ENCODE peak calls at places on chromosome 16, in nine cellular contexts. C is dorsolateral prefrontal cortex; T is astrocyte; L is tibial nerve; S is CD4-positive, CD25-positive, alpha-beta regulatory T cell; H is stomach; V is right cardiac atrium; G is neural progenitor cell; F is cardiac muscle cell. O is an unnamed sample.

GRCh38 chr16:67022531-67023214 is 6.3 kb upstream of the CBFB start:
- DNase-seq in C (no peak), T (peak; percentile 68), L (no peak), S (no peak), H (peak; percentile 26), V (no peak), G (no peak), F (no peak), O (peak; percentile 38)

GRCh38 chr16:2498531-2499253 is 15.1 kb upstream of the ATP6V0C start:
- DNase-seq in C (no peak), T (no peak), L (no peak), S (no peak), H (peak; percentile 76), V (peak; percentile 72), G (no peak), F (no peak), O (no peak)

GRCh38 chr16:59013930-59014329 is 279.8 kb upstream of the GOT2 start:
- DNase-seq in C (no peak), T (no peak), L (no peak), S (no peak), H (no peak), V (no peak), G (no peak), F (no peak), O (no peak)

GRCh38 chr16:29664133-29664912 is 1.3 kb downstream of the SPN start:
- DNase-seq in C (no peak), T (no peak), L (no peak), S (peak; percentile 29), H (no peak), V (peak; percentile 70), G (peak; percentile 47), F (no peak), O (no peak)

GRCh38 chr16:68128577-68129305 is 43.6 kb downstream of the NFATC3 start:
- DNase-seq in C (no peak), T (peak; percentile 57), L (no peak), S (no peak), H (no peak), V (no peak), G (no peak), F (peak; percentile 23), O (no peak)

GRCh38 chr16:1871974-1872635 is at the start of gene MEIOB:
- DNase-seq in C (no peak), T (no peak), L (no peak), S (peak; percentile 5), H (no peak), V (peak; percentile 73), G (peak; percentile 87), F (peak; percentile 24), O (no peak)

GRCh38 chr16:6964679-6965078 is 368.0 kb upstream of the RBFOX1 start:
- DNase-seq in C (no peak), T (no peak), L (no peak), S (no peak), H (no peak), V (no peak), G (peak; percentile 80), F (no peak), O (no peak)

GRCh38 chr16:17555176-17555575 is 84.4 kb upstream of the XYLT1 start:
- DNase-seq in C (no peak), T (peak; percentile 92), L (no peak), S (no peak), H (no peak), V (no peak), G (no peak), F (no peak), O (no peak)

GRCh38 chr16:56438042-56438441 is 12.7 kb upstream of the AMFR start:
- DNase-seq in C (no peak), T (no peak), L (no peak), S (no peak), H (no peak), V (no peak), G (no peak), F (no peak), O (no peak)

GRCh38 chr16:17416461-17417221 is 54.1 kb downstream of the XYLT1 start:
- DNase-seq in C (no peak), T (peak; percentile 41), L (no peak), S (peak; percentile 6), H (no peak), V (peak; percentile 60), G (no peak), F (peak; percentile 40), O (no peak)

GRCh38 chr16:4767872-4768548 is 1.0 kb upstream of the ZNF500 start:
- DNase-seq in C (no peak), T (no peak), L (no peak), S (no peak), H (no peak), V (no peak), G (no peak), F (peak; percentile 26), O (no peak)

GRCh38 chr16:17404903-17405691 is 65.7 kb downstream of the XYLT1 start:
- DNase-seq in C (peak; percentile 82), T (peak; percentile 84), L (peak; percentile 78), S (no peak), H (no peak), V (peak; percentile 94), G (no peak), F (peak; percentile 85), O (peak; percentile 90)

GRCh38 chr16:23821875-23822688 is 13.7 kb upstream of the PRKCB start:
- DNase-seq in C (no peak), T (no peak), L (no peak), S (no peak), H (no peak), V (no peak), G (no peak), F (no peak), O (no peak)

GRCh38 chr16:13171313-13171712 is 269.9 kb downstream of the SHISA9 start:
- DNase-seq in C (no peak), T (no peak), L (no peak), S (no peak), H (no peak), V (no peak), G (peak; percentile 20), F (no peak), O (no peak)

GRCh38 chr16:79677799-79678525 is 77.4 kb upstream of the MAF start:
- DNase-seq in C (no peak), T (peak; percentile 36), L (no peak), S (no peak), H (no peak), V (no peak), G (no peak), F (no peak), O (no peak)

GRCh38 chr16:53744449-53744848 is 40.5 kb downstream of the FTO start:
- DNase-seq in C (no peak), T (no peak), L (no peak), S (no peak), H (no peak), V (no peak), G (no peak), F (no peak), O (no peak)

GRCh38 chr16:88533945-88534641 is 36.1 kb upstream of the ZC3H18 start:
- DNase-seq in C (peak; percentile 57), T (peak; percentile 25), L (peak; percentile 66), S (peak; percentile 73), H (peak; percentile 59), V (peak; percentile 93), G (peak; percentile 92), F (peak; percentile 67), O (peak; percentile 68)

GRCh38 chr16:53415504-53415903 is 18.8 kb upstream of the RBL2 start:
- DNase-seq in C (no peak), T (no peak), L (no peak), S (no peak), H (no peak), V (no peak), G (peak; percentile 47), F (no peak), O (no peak)

GRCh38 chr16:13376174-13376573 is 474.8 kb downstream of the SHISA9 start:
- DNase-seq in C (no peak), T (no peak), L (no peak), S (no peak), H (no peak), V (no peak), G (no peak), F (no peak), O (no peak)

GRCh38 chr16:76879420-76879819 is 311.6 kb upstream of the MON1B start:
- DNase-seq in C (no peak), T (no peak), L (no peak), S (no peak), H (no peak), V (no peak), G (no peak), F (no peak), O (no peak)
- H3K27ac ChIP-seq in C (no peak overlapping the region), T (no peak overlapping the region), L (no peak overlapping the region), S (no peak overlapping the region), H (no peak overlapping the region), V (no peak overlapping the region), G (no peak overlapping the region), F (no peak overlapping the region), O (no peak overlapping the region)

GRCh38 chr16:49332589-49333267 is 40.9 kb upstream of the C16orf78 start:
- DNase-seq in C (no peak), T (no peak), L (no peak), S (no peak), H (no peak), V (no peak), G (peak; percentile 57), F (no peak), O (peak; percentile 16)

GRCh38 chr16:49333268-49333597 is 40.4 kb upstream of the C16orf78 start:
- DNase-seq in C (no peak), T (no peak), L (no peak), S (no peak), H (no peak), V (no peak), G (no peak), F (no peak), O (peak; percentile 28)

GRCh38 chr16:49330562-49331201 is 42.9 kb upstream of the C16orf78 start:
- DNase-seq in C (no peak), T (no peak), L (no peak), S (no peak), H (no peak), V (no peak), G (no peak), F (no peak), O (no peak)

GRCh38 chr16:49324703-49325102 is 43.1 kb upstream of the CBLN1 start:
- DNase-seq in C (no peak), T (no peak), L (no peak), S (no peak), H (no peak), V (no peak), G (no peak), F (no peak), O (no peak)

GRCh38 chr16:49327466-49327865 is 45.8 kb upstream of the CBLN1 start:
- DNase-seq in C (no peak), T (no peak), L (no peak), S (no peak), H (no peak), V (no peak), G (no peak), F (no peak), O (no peak)
- H3K27me3 ChIP-seq in C (peaks cover 10% of the 10 kb centered on the region), T (no peaks in the 10 kb centered on the region), L (no peaks in the 10 kb centered on the region), S (no peaks in the 10 kb centered on the region), H (peaks cover 15% of the 10 kb centered on the region), V (no peaks in the 10 kb centered on the region), G (no peaks in the 10 kb centered on the region), F (no peaks in the 10 kb centered on the region), O (no peaks in the 10 kb centered on the region)

GRCh38 chr16:15973997-15974396 is 24.6 kb downstream of the ABCC1 start:
- DNase-seq in C (no peak), T (no peak), L (no peak), S (no peak), H (no peak), V (no peak), G (no peak), F (no peak), O (no peak)
- H3K27ac ChIP-seq in C (no peak overlapping the region), T (no peak overlapping the region), L (peak overlapping the region; percentile 70), S (no peak overlapping the region), H (peak overlapping the region; percentile 85), V (no peak overlapping the region), G (no peak overlapping the region), F (no peak overlapping the region), O (no peak overlapping the region)

GRCh38 chr16:75062135-75062943 is 54.2 kb downstream of the LDHD start:
- DNase-seq in C (no peak), T (peak; percentile 43), L (no peak), S (no peak), H (peak; percentile 96), V (peak; percentile 88), G (no peak), F (peak; percentile 61), O (peak; percentile 79)
- H3K27me3 ChIP-seq in C (no peaks in the 10 kb centered on the region), T (no peaks in the 10 kb centered on the region), L (no peaks in the 10 kb centered on the region), S (no peaks in the 10 kb centered on the region), H (no peaks in the 10 kb centered on the region), V (no peaks in the 10 kb centered on the region), G (no peaks in the 10 kb centered on the region), F (no peaks in the 10 kb centered on the region), O (no peaks in the 10 kb centered on the region)